ENCODE peak calls at places on chromosomes 7 and 10, in seven cellular contexts. Z is Peyer's patch, N is HepG2, W is neural progenitor cell, F is astrocyte, L is cardiac muscle cell, B is lower lobe of right lung. J is an unnamed sample. For H3K4me1, the result is how much of the 10 kb centered on the place peaks cover.

GRCh38 chr7:27487509-27487908 is 175.2 kb downstream of the HIBADH start:
- DNase-seq in Z (no peak), N (no peak), W (no peak), F (no peak), L (no peak), B (no peak), J (no peak)

GRCh38 chr7:157554393-157555238 is 217.8 kb downstream of the DNAJB6 start:
- DNase-seq in Z (no peak), N (no peak), W (no peak), F (no peak), L (no peak), B (no peak), J (no peak)

GRCh38 chr7:100396421-100396982 is 23.2 kb downstream of the PILRA start:
- DNase-seq in Z (no peak), N (no peak), W (no peak), F (no peak), L (no peak), B (no peak), J (no peak)

GRCh38 chr7:74542558-74543117 is 88.9 kb downstream of the GTF2IRD1 start:
- DNase-seq in Z (no peak), N (no peak), W (no peak), F (no peak), L (peak), B (no peak), J (peak)

GRCh38 chr7:46565257-46565656 is 644.2 kb upstream of the IGFBP3 start:
- DNase-seq in Z (no peak), N (no peak), W (no peak), F (no peak), L (no peak), B (no peak), J (no peak)

GRCh38 chr7:4739528-4739992 is 35.9 kb upstream of the AP5Z1 start:
- DNase-seq in Z (no peak), N (peak), W (peak), F (peak), L (peak), B (no peak), J (peak)

GRCh38 chr7:91193141-91193540 is 71.1 kb upstream of the FZD1 start:
- DNase-seq in Z (no peak), N (no peak), W (no peak), F (peak), L (peak), B (no peak), J (no peak)

GRCh38 chr7:157431173-157431950 is 94.6 kb downstream of the DNAJB6 start:
- DNase-seq in Z (peak), N (no peak), W (no peak), F (no peak), L (no peak), B (peak), J (peak)

GRCh38 chr7:66047426-66047825 is 28.2 kb upstream of the ASL start:
- DNase-seq in Z (no peak), N (no peak), W (no peak), F (peak), L (peak), B (no peak), J (no peak)

GRCh38 chr10:79181680-79182079 is 112.9 kb downstream of the ZMIZ1 start:
- DNase-seq in Z (no peak), N (no peak), W (peak), F (no peak), L (no peak), B (no peak), J (no peak)

GRCh38 chr7:134320201-134320600 is 3.5 kb upstream of the SLC35B4 start:
- DNase-seq in Z (no peak), N (no peak), W (no peak), F (no peak), L (no peak), B (no peak), J (no peak)

GRCh38 chr7:100835903-100836811 is 8.8 kb upstream of the EPHB4 start:
- DNase-seq in Z (peak), N (no peak), W (peak), F (no peak), L (peak), B (peak), J (peak)

GRCh38 chr7:131057524-131058065 is 270.1 kb upstream of the MKLN1 start:
- DNase-seq in Z (no peak), N (peak), W (no peak), F (no peak), L (peak), B (no peak), J (no peak)

GRCh38 chr10:133131053-133131452 is 29.0 kb upstream of the KNDC1 start:
- DNase-seq in Z (peak), N (no peak), W (no peak), F (no peak), L (no peak), B (peak), J (peak)

GRCh38 chr10:86931872-86932271 is 25.5 kb downstream of the MMRN2 start:
- DNase-seq in Z (no peak), N (no peak), W (no peak), F (no peak), L (peak), B (no peak), J (no peak)

GRCh38 chr7:12584940-12585339 is 14.4 kb downstream of the SCIN start:
- DNase-seq in Z (no peak), N (no peak), W (no peak), F (peak), L (no peak), B (no peak), J (no peak)

GRCh38 chr10:16518822-16519221 is 2.9 kb downstream of the C1QL3 start:
- DNase-seq in Z (no peak), N (no peak), W (no peak), F (no peak), L (no peak), B (no peak), J (no peak)

GRCh38 chr10:33653584-33654367 is 319.3 kb upstream of the NRP1 start:
- DNase-seq in Z (no peak), N (no peak), W (no peak), F (peak), L (peak), B (no peak), J (no peak)

GRCh38 chr10:75294031-75294437 is 58.3 kb upstream of the COMTD1 start:
- DNase-seq in Z (no peak), N (no peak), W (no peak), F (no peak), L (no peak), B (no peak), J (no peak)

GRCh38 chr7:97218767-97219166 is 101.3 kb downstream of the SDHAF3 start:
- DNase-seq in Z (no peak), N (no peak), W (no peak), F (no peak), L (no peak), B (no peak), J (no peak)

GRCh38 chr10:70493660-70494234 is 15.2 kb downstream of the PALD1 start:
- DNase-seq in Z (no peak), N (no peak), W (peak), F (no peak), L (no peak), B (no peak), J (no peak)

GRCh38 chr7:44273681-44274622 is 51.4 kb downstream of the CAMK2B start:
- DNase-seq in Z (no peak), N (no peak), W (no peak), F (no peak), L (no peak), B (peak), J (peak)

GRCh38 chr10:48760983-48761382 is 76.3 kb downstream of the WDFY4 start:
- DNase-seq in Z (no peak), N (no peak), W (no peak), F (no peak), L (no peak), B (no peak), J (no peak)

GRCh38 chr10:84241185-84241790 is at the start of gene LRIT1:
- DNase-seq in Z (no peak), N (no peak), W (no peak), F (no peak), L (no peak), B (no peak), J (no peak)

GRCh38 chr10:81095238-81095637 is 557.5 kb downstream of the SH2D4B start:
- DNase-seq in Z (no peak), N (no peak), W (no peak), F (no peak), L (no peak), B (no peak), J (no peak)

GRCh38 chr10:69400936-69401335 is 15.8 kb downstream of the TACR2 start:
- DNase-seq in Z (no peak), N (no peak), W (no peak), F (no peak), L (no peak), B (no peak), J (no peak)
- TF ChIP-seq CTCF in Z (no peak), N (no peak), W (no peak), F (no peak), L (no peak), B (no peak), J (no peak)

GRCh38 chr10:112175409-112175808 is 8.2 kb downstream of the GPAM start:
- DNase-seq in Z (peak), N (no peak), W (no peak), F (no peak), L (no peak), B (no peak), J (no peak)

GRCh38 chr10:112177247-112177646 is 6.3 kb downstream of the GPAM start:
- DNase-seq in Z (no peak), N (peak), W (no peak), F (no peak), L (no peak), B (no peak), J (no peak)

GRCh38 chr10:112176543-112176942 is 7.0 kb downstream of the GPAM start:
- DNase-seq in Z (no peak), N (peak), W (no peak), F (no peak), L (no peak), B (no peak), J (no peak)

DNA sequence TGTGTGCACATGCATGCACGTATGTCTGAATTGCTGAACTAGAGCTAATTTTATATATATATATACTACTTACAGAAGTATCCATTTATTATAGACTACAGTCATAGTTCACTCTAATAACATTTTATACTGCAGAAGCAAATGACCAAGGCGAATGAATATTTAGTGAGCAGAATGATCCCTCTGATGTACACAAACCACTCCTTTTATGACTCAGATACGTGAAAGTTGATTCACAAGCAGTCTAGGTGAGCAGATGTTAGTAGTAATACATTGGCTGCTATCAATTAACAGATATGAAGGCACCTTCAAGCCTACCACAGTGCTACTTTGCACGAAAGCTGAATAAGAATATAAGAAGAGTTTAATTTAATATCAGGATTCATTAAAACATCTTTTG is 10.4 kb downstream of the GPAM start:
- DNase-seq in Z (no peak), N (no peak), W (no peak), F (no peak), L (no peak), B (no peak), J (no peak)
- H3K27ac ChIP-seq in Z (peak), N (no peak), W (no peak), F (no peak), L (no peak), B (no peak), J (no peak)

DNA sequence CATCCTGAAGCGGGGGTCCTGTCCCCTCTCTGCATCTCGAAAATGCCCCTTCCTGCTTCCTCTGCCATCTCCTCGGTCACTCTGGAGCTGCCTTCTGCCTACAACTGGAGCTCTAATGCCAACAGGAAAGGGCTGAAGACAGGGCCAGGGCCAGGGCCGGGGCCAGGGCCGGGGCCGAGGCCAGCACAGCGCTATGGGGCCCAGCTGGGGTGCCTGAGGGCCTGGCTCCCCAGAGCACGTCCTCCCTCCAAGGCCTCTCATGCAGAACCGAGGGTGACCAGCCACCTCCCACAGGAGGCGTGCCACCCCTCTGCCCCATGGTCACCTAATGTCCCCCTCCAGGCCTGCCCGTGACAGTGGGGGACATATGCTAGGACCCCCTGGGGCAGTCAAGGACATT is 155.7 kb downstream of the PRKAG2 start:
- DNase-seq in Z (no peak), N (no peak), W (no peak), F (no peak), L (no peak), B (no peak), J (no peak)
- H3K4me1 ChIP-seq in Z (under half), N (under half), W (under half), F (under half), L (half or more), B (under half), J (under half)

GRCh38 chr10:106947643-106948042 is 216.9 kb downstream of the SORCS1 start:
- DNase-seq in Z (no peak), N (no peak), W (no peak), F (no peak), L (no peak), B (no peak), J (no peak)
- TF ChIP-seq CTCF in Z (no peak), N (no peak), W (no peak), F (no peak), L (no peak), B (no peak), J (no peak)

GRCh38 chr7:7989133-7989984 is 20.8 kb downstream of the GLCCI1 start:
- DNase-seq in Z (no peak), N (no peak), W (no peak), F (no peak), L (no peak), B (no peak), J (no peak)

GRCh38 chr7:7984424-7984823 is 15.8 kb downstream of the GLCCI1 start:
- DNase-seq in Z (no peak), N (no peak), W (no peak), F (no peak), L (no peak), B (no peak), J (no peak)

GRCh38 chr7:7992502-7992901 is 23.9 kb downstream of the GLCCI1 start:
- DNase-seq in Z (no peak), N (no peak), W (peak), F (no peak), L (no peak), B (no peak), J (no peak)

GRCh38 chr7:7989985-7990761 is 21.6 kb downstream of the GLCCI1 start:
- DNase-seq in Z (no peak), N (no peak), W (no peak), F (no peak), L (no peak), B (no peak), J (no peak)
- H3K27ac ChIP-seq in Z (no peak), N (no peak), W (no peak), F (no peak), L (no peak), B (no peak), J (no peak)

DNA sequence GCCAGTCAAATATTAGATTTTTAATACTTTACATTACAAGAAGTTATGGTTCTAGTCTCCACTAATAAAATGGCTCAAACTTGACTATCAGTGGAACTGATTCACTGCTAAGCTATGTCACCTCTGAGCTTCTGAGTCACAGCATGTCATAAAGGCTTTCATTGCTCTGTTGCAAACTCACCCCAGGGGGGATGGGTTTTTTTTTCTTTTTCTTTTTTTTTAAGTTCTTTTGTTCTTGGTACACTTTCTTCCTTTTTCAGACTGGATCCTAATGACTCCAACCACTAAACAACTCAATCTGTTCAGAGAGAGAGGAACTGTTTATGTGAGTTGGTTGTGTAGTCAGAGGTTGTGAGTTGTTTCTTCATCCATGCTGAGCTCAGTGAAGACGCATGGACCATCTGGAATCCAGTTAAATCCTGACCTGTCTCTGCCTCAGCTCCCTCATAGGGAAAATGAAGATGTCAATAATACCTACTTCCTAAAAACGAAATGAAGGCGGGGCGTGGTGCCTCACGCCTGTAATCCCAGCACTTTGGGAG is 11.0 kb downstream of the MYOF start:
- DNase-seq in Z (no peak), N (peak), W (no peak), F (peak), L (peak), B (no peak), J (no peak)
- H3K4me1 ChIP-seq in Z (under half), N (under half), W (under half), F (half or more), L (under half), B (half or more), J (under half)

GRCh38 chr7:20158684-20159083 is 58.5 kb downstream of the MACC1 start:
- DNase-seq in Z (no peak), N (peak), W (no peak), F (no peak), L (peak), B (no peak), J (no peak)
- TF ChIP-seq CTCF in Z (peak), N (peak), W (peak), F (peak), L (peak), B (peak), J (no peak)

GRCh38 chr10:44309939-44310761 is 74.7 kb downstream of the CXCL12 start:
- DNase-seq in Z (no peak), N (no peak), W (no peak), F (no peak), L (no peak), B (no peak), J (no peak)

GRCh38 chr10:44312401-44312800 is 72.5 kb downstream of the CXCL12 start:
- DNase-seq in Z (no peak), N (no peak), W (no peak), F (no peak), L (no peak), B (no peak), J (no peak)

GRCh38 chr10:44313706-44314307 is 71.1 kb downstream of the CXCL12 start:
- DNase-seq in Z (no peak), N (no peak), W (no peak), F (no peak), L (no peak), B (no peak), J (no peak)

GRCh38 chr10:44310762-44311562 is 73.9 kb downstream of the CXCL12 start:
- DNase-seq in Z (peak), N (no peak), W (peak), F (peak), L (peak), B (peak), J (peak)

GRCh38 chr10:44311563-44311905 is 73.4 kb downstream of the CXCL12 start:
- DNase-seq in Z (no peak), N (no peak), W (no peak), F (no peak), L (no peak), B (no peak), J (no peak)
- H3K27ac ChIP-seq in Z (no peak), N (no peak), W (no peak), F (no peak), L (no peak), B (no peak), J (no peak)

GRCh38 chr10:85862771-85863170 is 503.8 kb downstream of the GRID1 start:
- DNase-seq in Z (no peak), N (no peak), W (no peak), F (no peak), L (no peak), B (no peak), J (no peak)
- H3K4me1 ChIP-seq in Z (under half), N (under half), W (under half), F (under half), L (under half), B (under half), J (under half)